ENCODE peak calls at places on chromosomes 3 and 15, in eight cellular contexts. B is CD8-positive, alpha-beta T cell; G is IMR-90; C is HCT116; F is heart right ventricle; V is adrenal gland; O is fibroblast of mammary gland; Y is cardiac muscle cell. Q is an unnamed sample.

GRCh38 chr15:78075490-78076230 is 1.9 kb downstream of the TBC1D2B start:
- DNase-seq in C (no peak), F (no peak), Y (peak), B (no peak), O (peak), G (peak), V (peak), Q (peak)

GRCh38 chr3:168087539-168087938 is 8.2 kb downstream of the GOLIM4 start:
- DNase-seq in B (no peak), O (no peak), Y (no peak), C (no peak), G (no peak), V (no peak), F (no peak), Q (no peak)

GRCh38 chr3:149356630-149357029 is 20.8 kb downstream of the TM4SF1 start:
- DNase-seq in G (peak), F (no peak), C (no peak), Y (no peak), B (no peak), O (peak), V (no peak), Q (no peak)

GRCh38 chr3:157574580-157574979 is 71.4 kb upstream of the VEPH1 start:
- DNase-seq in Y (no peak), C (no peak), V (no peak), B (no peak), F (no peak), G (no peak), O (no peak), Q (no peak)

GRCh38 chr3:53103566-53104296 is 26.5 kb downstream of the RFT1 start:
- DNase-seq in V (no peak), Y (no peak), F (no peak), C (no peak), G (peak), B (no peak), O (no peak), Q (peak)

GRCh38 chr3:79040701-79041100 is 727.1 kb downstream of the ROBO1 start:
- DNase-seq in G (peak), C (no peak), Y (no peak), B (no peak), F (no peak), O (peak), V (no peak), Q (peak)

GRCh38 chr15:78726870-78727551 is 84.3 kb downstream of the ADAMTS7 start:
- DNase-seq in V (peak), O (peak), B (no peak), F (no peak), C (peak), Y (peak), G (no peak), Q (peak)

GRCh38 chr3:37074178-37074577 is 80.9 kb downstream of the MLH1 start:
- DNase-seq in O (peak), V (no peak), B (no peak), C (no peak), F (no peak), G (peak), Y (no peak), Q (peak)

GRCh38 chr15:59180946-59181345 is 25.7 kb upstream of the LDHAL6B start:
- DNase-seq in G (peak), O (no peak), Y (no peak), F (no peak), B (no peak), C (no peak), V (no peak), Q (peak)

GRCh38 chr15:25543156-25543555 is 104.3 kb upstream of the UBE3A start:
- DNase-seq in F (no peak), V (peak), Y (peak), O (peak), B (no peak), G (peak), C (no peak), Q (peak)

GRCh38 chr3:73624363-73625123 is at the start of gene PDZRN3:
- DNase-seq in Y (peak), O (peak), G (peak), V (peak), B (no peak), F (peak), C (no peak), Q (peak)

GRCh38 chr15:38253448-38253847 is 812 bp downstream of the SPRED1 start:
- DNase-seq in B (no peak), F (no peak), C (peak), Y (no peak), O (peak), V (peak), G (peak), Q (peak)

GRCh38 chr3:5699811-5700210 is 512.3 kb downstream of the EDEM1 start:
- DNase-seq in F (no peak), B (no peak), G (no peak), C (peak), V (no peak), O (no peak), Y (no peak), Q (no peak)

GRCh38 chr3:37904614-37905047 is 43.0 kb downstream of the CTDSPL start:
- DNase-seq in V (no peak), B (no peak), F (no peak), G (peak), O (peak), C (no peak), Y (no peak), Q (peak)

GRCh38 chr3:149055575-149055974 is 30.8 kb downstream of the HLTF start:
- DNase-seq in G (no peak), C (no peak), F (no peak), Y (no peak), O (no peak), V (no peak), B (no peak), Q (peak)

GRCh38 chr3:105614288-105615030 is 247.8 kb downstream of the ALCAM start:
- DNase-seq in Y (peak), O (peak), B (no peak), V (no peak), C (no peak), F (no peak), G (peak), Q (peak)

GRCh38 chr3:123953735-123954134 is 7.3 kb downstream of the CCDC14 start:
- DNase-seq in C (no peak), V (no peak), O (no peak), B (no peak), Y (no peak), G (no peak), F (no peak), Q (no peak)

GRCh38 chr15:57259511-57260143 is 116.7 kb upstream of the CGNL1 start:
- DNase-seq in V (no peak), Y (peak), G (no peak), O (no peak), B (no peak), F (no peak), C (no peak), Q (no peak)

GRCh38 chr3:10770981-10771380 is 45.0 kb upstream of the SLC6A11 start:
- DNase-seq in B (no peak), C (no peak), O (no peak), V (no peak), F (no peak), G (no peak), Y (no peak), Q (no peak)

GRCh38 chr3:108455212-108455705 is 55.1 kb downstream of the MYH15 start:
- DNase-seq in C (no peak), Y (no peak), F (no peak), V (no peak), G (peak), B (no peak), O (no peak), Q (no peak)

GRCh38 chr15:41205315-41205714 is 25.2 kb downstream of the EXD1 start:
- DNase-seq in F (no peak), V (no peak), B (no peak), C (no peak), O (peak), Y (no peak), G (peak), Q (peak)

GRCh38 chr3:140510303-140510861 is 167.5 kb upstream of the TRIM42 start:
- DNase-seq in B (no peak), V (no peak), F (no peak), C (no peak), O (no peak), G (no peak), Y (no peak), Q (no peak)

GRCh38 chr3:126304291-126304690 is 52.9 kb downstream of the KLF15 start:
- DNase-seq in C (no peak), B (no peak), V (no peak), G (no peak), Y (no peak), O (no peak), F (no peak), Q (no peak)

GRCh38 chr3:149395107-149396089 is 17.9 kb upstream of the TM4SF1 start:
- DNase-seq in O (peak), V (peak), Y (peak), B (no peak), G (peak), F (no peak), C (no peak), Q (peak)

GRCh38 chr3:183880121-183880520 is 4.6 kb downstream of the PARL start:
- DNase-seq in O (no peak), V (no peak), C (no peak), Y (no peak), G (no peak), B (no peak), F (no peak), Q (no peak)

DNA sequence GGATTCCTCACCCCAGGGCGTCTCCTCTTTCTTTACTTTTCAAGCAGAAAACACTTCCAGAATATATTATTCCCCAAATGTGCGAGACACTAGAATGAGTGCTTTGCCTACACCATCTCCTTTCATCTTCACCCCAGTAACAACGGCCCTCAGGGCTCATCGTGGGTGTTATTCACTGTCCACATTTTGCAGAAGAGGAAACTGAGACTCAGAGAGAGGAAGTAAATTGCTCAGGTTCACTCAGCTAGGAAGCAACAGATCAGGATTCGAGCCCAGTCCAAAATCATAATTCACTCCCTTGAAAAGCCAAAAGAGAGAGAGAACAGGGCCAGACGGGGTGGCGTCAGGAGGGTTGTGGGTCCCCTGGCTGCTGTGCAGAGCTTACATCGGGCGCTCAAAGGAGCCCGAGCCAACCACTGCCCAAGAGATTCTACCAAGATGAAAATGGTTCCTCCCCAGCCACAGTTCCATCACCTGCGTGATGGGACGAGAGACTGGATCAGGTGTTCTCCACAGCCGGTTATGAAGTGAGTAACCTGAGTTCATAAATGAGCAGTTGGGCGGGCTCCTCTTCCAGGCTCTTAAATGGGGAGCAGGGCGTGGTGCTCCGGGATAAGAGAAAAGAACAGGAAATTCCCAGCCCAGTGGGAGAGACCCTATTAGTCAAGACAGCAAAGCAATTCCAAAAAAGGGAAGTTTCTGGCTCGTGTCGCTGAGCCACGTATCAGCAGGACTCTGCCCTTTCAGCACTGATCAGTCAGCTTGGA is 48.6 kb upstream of the FLNB start:
- DNase-seq in G (peak), Y (no peak), C (no peak), V (no peak), B (no peak), O (peak), F (no peak), Q (peak)
- H3K4me3 ChIP-seq in G (no peak), Y (no peak), C (no peak), V (no peak), B (no peak), O (peak), F (no peak), Q (peak)

GRCh38 chr3:32082727-32083126 is 23.7 kb upstream of the GPD1L start:
- DNase-seq in C (no peak), F (no peak), B (no peak), O (peak), G (no peak), V (peak), Y (no peak), Q (no peak)
- TF ChIP-seq CTCF in C (no peak), F (no peak), B (no peak), O (no peak), G (no peak), V (no peak), Y (no peak), Q (no peak)

GRCh38 chr3:150754896-150755295 is 8.1 kb downstream of the SIAH2 start:
- DNase-seq in C (no peak), Y (no peak), B (no peak), G (no peak), F (no peak), V (no peak), O (no peak), Q (no peak)

GRCh38 chr3:150755902-150756301 is 7.1 kb downstream of the SIAH2 start:
- DNase-seq in V (no peak), Y (no peak), C (no peak), B (no peak), G (no peak), F (no peak), O (no peak), Q (no peak)

GRCh38 chr3:150757364-150757763 is 5.6 kb downstream of the SIAH2 start:
- DNase-seq in F (no peak), B (no peak), V (no peak), Y (no peak), O (no peak), C (no peak), G (no peak), Q (no peak)

GRCh38 chr3:150757768-150758167 is 5.2 kb downstream of the SIAH2 start:
- DNase-seq in V (no peak), Y (no peak), O (no peak), F (no peak), B (no peak), C (no peak), G (no peak), Q (no peak)

GRCh38 chr3:150756491-150757059 is 6.4 kb downstream of the SIAH2 start:
- DNase-seq in G (no peak), B (no peak), C (no peak), V (no peak), O (no peak), Y (no peak), F (no peak), Q (no peak)
- H3K4me3 ChIP-seq in G (no peak), B (no peak), C (no peak), V (peak), O (no peak), Y (no peak), F (no peak), Q (no peak)

DNA sequence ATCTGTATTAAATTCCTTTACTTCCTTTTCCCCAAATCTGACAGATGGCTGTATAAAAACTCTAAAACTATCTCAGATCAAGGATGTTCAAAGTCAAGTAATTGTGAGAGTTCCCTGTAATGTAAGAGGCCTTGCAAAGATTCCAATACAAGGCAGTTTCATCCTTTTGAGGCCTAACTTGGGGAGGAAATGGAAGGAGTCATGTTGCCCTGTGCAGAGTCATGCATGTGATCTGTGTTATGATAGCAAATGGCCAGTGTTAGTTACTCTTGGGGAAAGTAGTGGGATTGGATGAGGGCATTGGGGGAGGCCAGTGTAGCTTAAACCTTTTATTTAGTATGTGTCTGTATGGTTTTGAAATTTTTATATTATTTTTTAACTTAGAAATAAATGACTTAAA is 23.7 kb upstream of the FBXL22 start:
- DNase-seq in G (peak), F (no peak), B (no peak), Y (no peak), V (no peak), C (no peak), O (no peak), Q (no peak)
- TF ChIP-seq CTCF in G (no peak), F (no peak), B (no peak), Y (no peak), V (no peak), C (no peak), O (no peak), Q (no peak)